ENCODE peak calls at places on chromosome 4, in eight cellular contexts. W is heart left ventricle, E is pancreas, A is psoas muscle, P is MM.1S, X is GM12864, N is lower leg skin, Y is lower lobe of right lung. F is an unnamed sample.

GRCh38 chr4:42655921-42656735 is 777 bp downstream of the ATP8A1 start:
- DNase-seq in N (peak; percentile 90), X (no peak), W (peak; percentile 53), Y (peak; percentile 73), E (peak; percentile 56), P (peak; percentile 86), A (peak; percentile 64), F (peak; percentile 84)

GRCh38 chr4:95531141-95531540 is 17.6 kb downstream of the UNC5C start:
- DNase-seq in P (no peak), W (no peak), A (no peak), N (no peak), X (no peak), Y (no peak), E (no peak), F (no peak)

GRCh38 chr4:56909083-56909981 is 1.6 kb downstream of the REST start:
- DNase-seq in A (peak; percentile 73), W (peak; percentile 59), Y (peak; percentile 73), E (no peak), X (no peak), P (peak; percentile 55), N (peak; percentile 91), F (peak; percentile 90)

GRCh38 chr4:183443609-183444148 is 757 bp upstream of the CDKN2AIP start:
- DNase-seq in E (no peak), A (no peak), N (peak; percentile 91), Y (no peak), W (no peak), X (no peak), P (peak; percentile 56), F (no peak)

GRCh38 chr4:26116057-26116456 is 202.0 kb downstream of the SMIM20 start:
- DNase-seq in N (no peak), X (no peak), Y (no peak), A (no peak), W (no peak), E (no peak), P (no peak), F (no peak)

GRCh38 chr4:184421558-184422155 is 52.7 kb downstream of the IRF2 start:
- DNase-seq in X (no peak), A (no peak), P (peak; percentile 62), E (no peak), W (no peak), N (no peak), Y (no peak), F (no peak)

GRCh38 chr4:148215202-148215601 is 227.0 kb downstream of the NR3C2 start:
- DNase-seq in X (no peak), W (peak; percentile 34), E (no peak), A (no peak), N (no peak), Y (no peak), P (no peak), F (no peak)

GRCh38 chr4:41318839-41319530 is 62.3 kb downstream of the UCHL1 start:
- DNase-seq in Y (no peak), N (no peak), A (no peak), X (no peak), P (no peak), W (peak; percentile 75), E (no peak), F (no peak)

GRCh38 chr4:137949746-137950145 is 292.4 kb downstream of the SLC7A11 start:
- DNase-seq in Y (no peak), X (no peak), P (no peak), N (no peak), W (no peak), E (no peak), A (no peak), F (no peak)

GRCh38 chr4:147843162-147843561 is 111.3 kb downstream of the ARHGAP10 start:
- DNase-seq in N (no peak), A (no peak), W (no peak), Y (no peak), X (no peak), E (no peak), P (peak; percentile 38), F (no peak)

GRCh38 chr4:6226506-6226905 is 26.2 kb upstream of the JAKMIP1 start:
- DNase-seq in Y (no peak), P (no peak), E (no peak), X (no peak), W (no peak), N (peak; percentile 71), A (no peak), F (no peak)

GRCh38 chr4:152189451-152190179 is 346.3 kb downstream of the FBXW7 start:
- DNase-seq in W (no peak), P (peak; percentile 71), X (peak; percentile 30), N (no peak), E (no peak), Y (no peak), A (no peak), F (no peak)

GRCh38 chr4:152697284-152698011 is 17.7 kb upstream of the TMEM154 start:
- DNase-seq in E (no peak), W (no peak), A (no peak), N (no peak), P (peak; percentile 70), Y (no peak), X (peak; percentile 59), F (no peak)

DNA sequence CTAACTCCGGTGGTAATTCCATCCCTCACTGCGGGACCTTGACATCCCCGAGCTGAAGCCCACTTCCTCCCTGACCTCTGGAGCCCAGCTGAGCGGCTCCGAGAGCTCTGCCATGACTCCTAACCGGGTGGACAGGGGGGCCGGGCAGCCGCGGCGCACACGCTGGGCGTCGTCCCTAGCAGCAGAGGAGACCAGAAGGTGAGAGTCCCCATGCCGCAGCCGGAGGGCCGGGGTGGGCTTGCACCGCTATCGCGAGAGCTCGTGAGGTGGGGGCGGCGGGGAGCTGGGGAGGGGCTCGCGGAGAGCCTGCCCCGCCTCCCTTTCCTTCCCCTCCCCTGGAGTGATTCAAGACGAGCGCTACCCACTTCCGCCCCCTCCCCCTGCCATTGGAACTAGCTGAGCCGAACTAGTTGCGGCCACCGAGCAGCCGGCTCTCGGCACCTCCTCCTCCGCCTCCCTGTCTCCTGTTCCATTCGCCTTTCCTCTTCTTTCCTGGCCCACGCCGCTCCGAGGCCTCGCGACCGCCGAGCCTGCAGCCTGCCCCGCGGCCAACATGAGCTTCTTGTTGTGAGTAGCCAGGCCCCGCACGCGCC is at the start of gene MOB1B:
- DNase-seq in N (peak; percentile 96), E (peak; percentile 89), A (peak; percentile 90), P (peak; percentile 68), W (peak; percentile 93), X (peak; percentile 45), Y (peak; percentile 91), F (peak; percentile 95)
- TF ChIP-seq CTCF in N (no peak), E (peak; percentile 29), A (peak; percentile 43), P (peak; percentile 28), W (peak; percentile 42), X (peak; percentile 35), Y (peak; percentile 34), F (peak; percentile 18)

DNA sequence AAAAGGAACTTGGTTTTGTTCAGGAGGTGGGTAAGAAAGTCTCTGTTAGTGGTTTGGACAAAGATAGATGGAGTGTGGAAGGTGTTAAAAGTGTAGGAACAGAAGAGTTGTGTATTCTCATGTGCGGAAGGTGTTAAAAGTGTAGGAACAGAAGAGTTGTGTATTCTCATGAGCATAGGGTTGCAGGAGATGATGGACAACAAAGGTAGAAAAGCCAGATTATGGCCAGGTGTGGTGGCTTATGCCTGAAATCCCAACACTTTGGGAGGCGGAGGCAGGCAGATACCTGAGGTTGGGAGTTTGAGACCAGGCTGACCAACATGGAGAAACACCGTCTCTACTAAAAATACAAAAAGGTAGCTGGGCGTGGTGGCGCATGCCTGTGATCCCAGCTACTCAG is 2.5 kb downstream of the RPL34 start:
- DNase-seq in E (no peak), N (no peak), A (no peak), X (no peak), W (no peak), P (no peak), Y (no peak), F (no peak)
- H3K4me3 ChIP-seq in E (no peak overlapping the region), N (no peak overlapping the region), A (no peak overlapping the region), X (peak overlapping the region; percentile 0), W (no peak overlapping the region), P (no peak overlapping the region), Y (no peak overlapping the region), F (no peak overlapping the region)

DNA sequence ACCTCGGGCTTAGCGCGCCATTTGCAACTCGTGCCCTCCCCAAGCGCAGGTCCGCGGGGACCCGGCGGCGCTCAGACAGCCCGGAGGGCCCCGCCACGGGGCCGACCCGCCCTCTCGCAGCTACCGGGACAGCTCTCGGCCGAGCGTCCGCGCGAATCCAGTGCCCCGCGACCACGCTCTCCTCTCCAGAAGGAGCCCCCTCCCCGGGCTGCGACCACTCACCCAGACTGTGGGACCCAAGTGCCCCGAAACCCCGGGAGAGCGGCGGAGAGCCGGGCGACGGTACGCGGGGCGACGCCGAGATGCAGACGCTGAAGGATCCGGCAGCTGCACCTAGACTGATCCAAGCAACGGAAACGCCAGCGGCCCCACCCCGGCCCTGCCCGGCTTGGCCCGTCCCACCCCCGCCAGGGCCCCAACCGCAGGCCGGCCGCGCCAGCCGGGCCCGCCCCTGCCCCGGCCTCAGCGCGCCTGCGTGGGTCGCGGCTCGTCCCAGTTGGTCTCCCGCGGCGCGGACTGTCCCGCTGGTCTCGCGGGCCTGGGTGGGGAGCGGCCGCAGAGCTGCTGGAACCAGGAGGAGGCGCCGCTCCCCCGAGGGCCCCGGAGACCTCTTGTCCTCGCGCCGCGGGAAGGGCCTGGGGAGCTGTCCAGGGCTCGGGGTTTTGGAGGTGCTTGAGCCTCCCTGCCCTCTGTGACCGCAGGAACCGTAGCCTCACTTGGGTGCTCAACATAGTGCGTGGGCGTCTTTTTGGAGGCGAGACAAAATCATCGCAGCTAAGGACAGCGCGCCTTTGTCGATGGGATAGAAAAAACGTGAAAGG is at the start of gene ANXA5:
- DNase-seq in N (peak; percentile 97), X (peak; percentile 53), A (peak; percentile 96), W (peak; percentile 95), Y (peak; percentile 94), P (peak; percentile 90), E (peak; percentile 87), F (peak; percentile 97)
- TF ChIP-seq CTCF in N (no peak), X (peak; percentile 8), A (peak; percentile 39), W (peak; percentile 35), Y (no peak), P (peak; percentile 25), E (no peak), F (peak; percentile 36)

DNA sequence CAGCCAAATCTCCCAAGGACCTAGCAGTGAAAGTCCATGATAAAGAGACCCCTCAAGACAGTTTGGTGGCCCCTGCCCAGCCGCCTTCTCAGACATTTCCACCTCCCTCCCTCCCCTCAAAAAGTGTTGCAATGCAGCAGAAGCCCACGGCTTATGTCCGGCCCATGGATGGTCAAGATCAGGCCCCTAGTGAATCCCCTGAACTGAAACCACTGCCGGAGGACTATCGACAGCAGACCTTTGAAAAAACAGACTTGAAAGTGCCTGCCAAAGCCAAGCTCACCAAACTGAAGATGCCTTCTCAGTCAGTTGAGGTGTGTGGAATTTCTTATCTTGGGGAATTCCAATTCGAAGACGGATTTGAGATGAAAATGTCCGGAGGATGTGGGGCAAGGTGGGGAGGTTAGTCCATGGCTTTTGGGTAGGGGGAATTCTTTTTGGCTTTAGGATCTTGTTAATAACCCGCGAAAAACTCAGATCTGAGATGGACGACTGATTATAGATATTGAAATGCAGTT is 112.5 kb downstream of the AFF1 start:
- DNase-seq in E (no peak), X (no peak), P (no peak), W (no peak), A (no peak), N (no peak), Y (no peak), F (no peak)
- H3K4me3 ChIP-seq in E (no peak overlapping the region), X (no peak overlapping the region), P (no peak overlapping the region), W (no peak overlapping the region), A (no peak overlapping the region), N (no peak overlapping the region), Y (no peak overlapping the region), F (no peak overlapping the region)

DNA sequence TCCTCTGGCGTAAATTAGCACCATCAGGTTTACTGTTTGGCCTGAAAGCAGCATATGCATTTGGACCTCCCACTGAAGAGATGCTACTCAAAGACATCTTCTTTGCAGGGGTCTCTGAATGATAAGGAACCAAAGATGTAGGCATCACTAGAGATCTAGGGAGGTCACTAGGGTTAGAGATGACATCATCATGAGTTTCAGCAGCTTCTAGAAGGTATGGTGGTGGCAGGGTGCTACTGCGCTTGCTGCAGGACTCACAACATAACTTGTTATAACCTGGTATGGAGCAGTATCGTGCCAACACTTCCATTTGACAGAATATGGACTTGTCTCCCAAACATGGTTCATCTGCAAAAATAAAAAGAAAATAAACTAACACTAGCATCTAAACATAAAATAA is 251.6 kb downstream of the NPFFR2 start:
- DNase-seq in X (no peak), E (no peak), A (no peak), P (no peak), N (no peak), W (no peak), Y (no peak), F (no peak)
- TF ChIP-seq CTCF in X (peak; percentile 8), E (no peak), A (no peak), P (no peak), N (no peak), W (no peak), Y (no peak), F (no peak)